ENCODE peak calls at places on chromosomes 12 and 14, in nine cellular contexts. X is esophagus squamous epithelium; U is fibroblast of lung; H is skeletal muscle cell; F is brain microvascular endothelial cell; B is central memory CD4-positive, alpha-beta T cell; N is NCI-H1092 treated with DMSO at 0.1 percent for 48 hours; Y is GM13977; A is Ammon's horn. O is an unnamed sample.

GRCh38 chr12:3247596-3248270 is 170.6 kb downstream of the TSPAN9 start:
- DNase-seq in Y (peak; percentile 35), N (peak; percentile 21), H (no peak), B (no peak), U (no peak), X (no peak), A (no peak), F (no peak), O (peak; percentile 85)

GRCh38 chr14:60058087-60058486 is 33.6 kb upstream of the PCNX4 start:
- DNase-seq in U (no peak), Y (no peak), X (no peak), A (no peak), N (no peak), B (no peak), F (no peak), H (no peak), O (no peak)

GRCh38 chr14:103480595-103480994 is 42.0 kb downstream of the CKB start:
- DNase-seq in N (no peak), B (peak; percentile 15), U (no peak), X (no peak), H (no peak), A (no peak), F (no peak), Y (peak; percentile 50), O (peak; percentile 54)

GRCh38 chr12:116492703-116493324 is 66.4 kb upstream of the MAP1LC3B2 start:
- DNase-seq in X (no peak), A (no peak), B (no peak), N (no peak), F (peak; percentile 79), Y (no peak), U (peak; percentile 65), H (no peak), O (no peak)

GRCh38 chr14:68373847-68374582 is 418.9 kb downstream of the ZFP36L1 start:
- DNase-seq in F (no peak), B (no peak), A (no peak), N (no peak), U (no peak), X (no peak), Y (peak; percentile 38), H (no peak), O (no peak)

GRCh38 chr14:95273041-95273978 is 46.4 kb downstream of the CLMN start:
- DNase-seq in B (no peak), F (peak; percentile 14), U (no peak), X (no peak), N (no peak), A (no peak), H (no peak), Y (no peak), O (no peak)

GRCh38 chr12:113655919-113656318 is 184.2 kb upstream of the LHX5 start:
- DNase-seq in B (no peak), A (no peak), N (no peak), U (no peak), Y (no peak), F (no peak), X (no peak), H (no peak), O (no peak)

GRCh38 chr12:80813820-80814219 is 97.1 kb downstream of the MYF5 start:
- DNase-seq in A (no peak), U (no peak), B (no peak), F (no peak), Y (no peak), H (no peak), X (no peak), N (no peak), O (no peak)

GRCh38 chr12:115149685-115150378 is 465.9 kb upstream of the TBX3 start:
- DNase-seq in N (no peak), A (no peak), Y (no peak), X (no peak), U (peak; percentile 94), H (peak; percentile 79), F (peak; percentile 21), B (no peak), O (no peak)

GRCh38 chr12:42698213-42698612 is 108.7 kb upstream of the PRICKLE1 start:
- DNase-seq in H (peak; percentile 75), F (no peak), X (no peak), A (no peak), U (peak; percentile 63), Y (no peak), B (no peak), N (no peak), O (no peak)

GRCh38 chr12:131848753-131849152 is 20.6 kb downstream of the MMP17 start:
- DNase-seq in H (no peak), N (no peak), Y (no peak), F (no peak), B (no peak), U (no peak), X (no peak), A (no peak), O (no peak)

GRCh38 chr12:90627180-90627896 is 327.6 kb downstream of the CCER1 start:
- DNase-seq in X (no peak), N (no peak), F (peak; percentile 25), U (peak; percentile 61), B (no peak), A (no peak), Y (no peak), H (peak; percentile 78), O (no peak)

GRCh38 chr12:6546016-6546415 is 9.8 kb downstream of the IFFO1 start:
- DNase-seq in U (no peak), A (no peak), F (no peak), H (no peak), Y (no peak), B (no peak), X (no peak), N (no peak), O (no peak)

GRCh38 chr12:3523058-3523457 is 32.1 kb downstream of the PRMT8 start:
- DNase-seq in H (no peak), F (no peak), X (no peak), N (no peak), B (no peak), A (no peak), U (no peak), Y (no peak), O (no peak)

GRCh38 chr12:76117067-76117691 is 32.7 kb upstream of the NAP1L1 start:
- DNase-seq in B (no peak), H (no peak), A (no peak), Y (no peak), X (no peak), U (no peak), F (no peak), N (no peak), O (no peak)

GRCh38 chr12:44968960-44969359 is 81.9 kb downstream of the DBX2 start:
- DNase-seq in B (no peak), Y (no peak), F (no peak), X (no peak), U (no peak), H (no peak), N (no peak), A (no peak), O (no peak)

GRCh38 chr12:7935773-7936581 is at the start of gene SLC2A3:
- DNase-seq in H (peak; percentile 90), B (peak; percentile 90), N (no peak), X (peak; percentile 45), U (peak; percentile 91), A (peak; percentile 78), F (peak; percentile 87), Y (peak; percentile 71), O (peak; percentile 91)